ENCODE peak calls at places on chromosomes 16 and 17, in four cellular contexts. One of them, this sample, is unnamed.

GRCh38 chr17:81576621-81577277 is 24.6 kb upstream of the FAAP100 start:
- DNase-seq in naive thymus-derived CD4-positive, alpha-beta T cell: no peak
- DNase-seq in fibroblast of lung: peak; percentile 94
- DNase-seq in mesendoderm: no peak
- DNase-seq in this sample: no peak

GRCh38 chr17:80790021-80790765 is 201.4 kb upstream of the CHMP6 start:
- DNase-seq in fibroblast of lung: peak; percentile 10
- DNase-seq in mesendoderm: no peak
- DNase-seq in naive thymus-derived CD4-positive, alpha-beta T cell: peak; percentile 68
- DNase-seq in this sample: peak; percentile 73

GRCh38 chr16:84084570-84085270 is 32.0 kb downstream of the MBTPS1 start:
- DNase-seq in naive thymus-derived CD4-positive, alpha-beta T cell: peak; percentile 71
- DNase-seq in mesendoderm: peak; percentile 84
- DNase-seq in fibroblast of lung: peak; percentile 55
- DNase-seq in this sample: peak; percentile 86

GRCh38 chr16:89320717-89321501 is 103.4 kb downstream of the ZNF778 start:
- DNase-seq in fibroblast of lung: peak; percentile 75
- DNase-seq in mesendoderm: peak; percentile 67
- DNase-seq in naive thymus-derived CD4-positive, alpha-beta T cell: no peak
- DNase-seq in this sample: no peak

GRCh38 chr17:82828875-82829487 is 10.8 kb downstream of the ZNF750 start:
- DNase-seq in fibroblast of lung: no peak
- DNase-seq in mesendoderm: no peak
- DNase-seq in naive thymus-derived CD4-positive, alpha-beta T cell: no peak
- DNase-seq in this sample: no peak

GRCh38 chr16:12757546-12757945 is 46.1 kb downstream of the CPPED1 start:
- DNase-seq in fibroblast of lung: no peak
- DNase-seq in mesendoderm: no peak
- DNase-seq in naive thymus-derived CD4-positive, alpha-beta T cell: no peak
- DNase-seq in this sample: no peak

GRCh38 chr17:73191443-73192218 is 1.2 kb upstream of the COG1 start:
- DNase-seq in mesendoderm: peak; percentile 92
- DNase-seq in fibroblast of lung: peak; percentile 53
- DNase-seq in naive thymus-derived CD4-positive, alpha-beta T cell: peak; percentile 69
- DNase-seq in this sample: peak; percentile 81

GRCh38 chr17:42422412-42422957 is 571 bp downstream of the CAVIN1 start:
- DNase-seq in naive thymus-derived CD4-positive, alpha-beta T cell: peak; percentile 33
- DNase-seq in fibroblast of lung: peak; percentile 46
- DNase-seq in mesendoderm: peak; percentile 68
- DNase-seq in this sample: no peak

GRCh38 chr17:57337390-57337789 is 81.1 kb downstream of the MSI2 start:
- DNase-seq in naive thymus-derived CD4-positive, alpha-beta T cell: no peak
- DNase-seq in fibroblast of lung: no peak
- DNase-seq in mesendoderm: no peak
- DNase-seq in this sample: no peak

GRCh38 chr17:38654411-38655398 is 20.1 kb downstream of the EPOP start:
- DNase-seq in fibroblast of lung: no peak
- DNase-seq in mesendoderm: no peak
- DNase-seq in naive thymus-derived CD4-positive, alpha-beta T cell: no peak
- DNase-seq in this sample: no peak

GRCh38 chr17:38657824-38658740 is 16.7 kb downstream of the EPOP start:
- DNase-seq in naive thymus-derived CD4-positive, alpha-beta T cell: no peak
- DNase-seq in mesendoderm: no peak
- DNase-seq in fibroblast of lung: no peak
- DNase-seq in this sample: no peak

GRCh38 chr17:38656959-38657823 is 17.6 kb downstream of the EPOP start:
- DNase-seq in mesendoderm: no peak
- DNase-seq in fibroblast of lung: no peak
- DNase-seq in naive thymus-derived CD4-positive, alpha-beta T cell: no peak
- DNase-seq in this sample: no peak

GRCh38 chr17:38658741-38659345 is 15.9 kb downstream of the EPOP start:
- DNase-seq in fibroblast of lung: no peak
- DNase-seq in mesendoderm: no peak
- DNase-seq in naive thymus-derived CD4-positive, alpha-beta T cell: no peak
- DNase-seq in this sample: peak; percentile 46

GRCh38 chr17:38653679-38654078 is 21.1 kb downstream of the EPOP start:
- DNase-seq in mesendoderm: no peak
- DNase-seq in naive thymus-derived CD4-positive, alpha-beta T cell: no peak
- DNase-seq in fibroblast of lung: no peak
- DNase-seq in this sample: no peak
- H3K4me3 ChIP-seq in mesendoderm: no peak overlapping the region
- H3K4me3 ChIP-seq in naive thymus-derived CD4-positive, alpha-beta T cell: no peak overlapping the region
- H3K4me3 ChIP-seq in fibroblast of lung: no peak overlapping the region
- H3K4me3 ChIP-seq in this sample: no peak overlapping the region

GRCh38 chr17:39674702-39675389 is 6.6 kb downstream of the PNMT start:
- DNase-seq in naive thymus-derived CD4-positive, alpha-beta T cell: no peak
- DNase-seq in mesendoderm: no peak
- DNase-seq in fibroblast of lung: no peak
- DNase-seq in this sample: no peak
- H3K4me3 ChIP-seq in naive thymus-derived CD4-positive, alpha-beta T cell: no peak overlapping the region
- H3K4me3 ChIP-seq in mesendoderm: no peak overlapping the region
- H3K4me3 ChIP-seq in fibroblast of lung: no peak overlapping the region
- H3K4me3 ChIP-seq in this sample: no peak overlapping the region

GRCh38 chr17:66833201-66833600 is 1.7 kb upstream of the CACNG5 start:
- DNase-seq in mesendoderm: no peak
- DNase-seq in naive thymus-derived CD4-positive, alpha-beta T cell: no peak
- DNase-seq in fibroblast of lung: no peak
- DNase-seq in this sample: no peak

GRCh38 chr17:66836063-66837005 is 1.4 kb downstream of the CACNG5 start:
- DNase-seq in mesendoderm: no peak
- DNase-seq in naive thymus-derived CD4-positive, alpha-beta T cell: no peak
- DNase-seq in fibroblast of lung: no peak
- DNase-seq in this sample: no peak

GRCh38 chr17:66835476-66835875 is 559 bp downstream of the CACNG5 start:
- DNase-seq in naive thymus-derived CD4-positive, alpha-beta T cell: no peak
- DNase-seq in fibroblast of lung: no peak
- DNase-seq in mesendoderm: no peak
- DNase-seq in this sample: no peak

GRCh38 chr17:66834919-66835454 is at the start of gene CACNG5:
- DNase-seq in fibroblast of lung: no peak
- DNase-seq in naive thymus-derived CD4-positive, alpha-beta T cell: no peak
- DNase-seq in mesendoderm: peak; percentile 45
- DNase-seq in this sample: no peak

DNA sequence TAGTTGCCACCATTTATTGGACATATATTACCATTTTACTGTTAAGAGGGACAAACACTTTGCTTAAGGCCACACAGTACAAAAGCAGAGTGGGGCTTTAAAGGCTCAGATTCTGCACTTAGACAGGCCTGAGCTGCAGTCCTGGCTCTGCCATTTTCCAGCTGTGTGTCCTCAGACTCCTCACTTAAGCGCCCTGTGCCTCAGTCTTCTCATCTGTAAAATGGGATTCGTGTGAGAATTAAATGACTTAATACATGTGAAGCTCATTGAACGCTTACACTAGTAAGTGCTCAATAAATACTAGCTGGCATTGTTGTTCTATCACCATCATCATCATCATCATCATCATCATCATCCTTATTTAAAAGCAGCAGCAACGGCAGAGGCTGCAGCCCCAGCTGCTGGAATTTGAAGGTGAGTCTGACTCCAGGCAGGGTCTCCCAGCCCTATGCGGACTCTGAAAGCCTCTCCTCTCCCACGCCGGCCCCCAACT is 445 bp upstream of the CACNG5 start:
- DNase-seq in naive thymus-derived CD4-positive, alpha-beta T cell: no peak
- DNase-seq in mesendoderm: no peak
- DNase-seq in fibroblast of lung: no peak
- DNase-seq in this sample: no peak
- H3K4me3 ChIP-seq in naive thymus-derived CD4-positive, alpha-beta T cell: no peak overlapping the region
- H3K4me3 ChIP-seq in mesendoderm: no peak overlapping the region
- H3K4me3 ChIP-seq in fibroblast of lung: no peak overlapping the region
- H3K4me3 ChIP-seq in this sample: no peak overlapping the region

DNA sequence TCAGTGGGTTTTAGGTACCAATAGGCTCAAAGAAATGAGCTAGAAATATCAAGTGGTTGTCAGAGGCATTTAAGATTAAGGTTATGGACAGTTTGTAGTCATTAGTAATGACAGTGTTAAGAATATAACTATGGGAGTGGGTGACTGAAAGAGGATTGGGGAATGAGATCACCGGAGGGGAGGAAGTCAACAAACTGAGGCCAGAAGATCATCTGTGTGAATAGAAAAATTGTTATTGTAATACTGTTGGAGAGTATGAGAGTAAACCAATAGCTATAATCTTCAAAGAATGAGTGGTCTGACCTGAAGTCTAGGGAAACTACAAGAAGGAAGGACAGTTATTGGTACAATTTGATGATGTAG is 197.1 kb downstream of the TANC2 start:
- DNase-seq in naive thymus-derived CD4-positive, alpha-beta T cell: no peak
- DNase-seq in mesendoderm: no peak
- DNase-seq in fibroblast of lung: no peak
- DNase-seq in this sample: no peak
- H3K4me3 ChIP-seq in naive thymus-derived CD4-positive, alpha-beta T cell: no peak overlapping the region
- H3K4me3 ChIP-seq in mesendoderm: no peak overlapping the region
- H3K4me3 ChIP-seq in fibroblast of lung: no peak overlapping the region
- H3K4me3 ChIP-seq in this sample: no peak overlapping the region

DNA sequence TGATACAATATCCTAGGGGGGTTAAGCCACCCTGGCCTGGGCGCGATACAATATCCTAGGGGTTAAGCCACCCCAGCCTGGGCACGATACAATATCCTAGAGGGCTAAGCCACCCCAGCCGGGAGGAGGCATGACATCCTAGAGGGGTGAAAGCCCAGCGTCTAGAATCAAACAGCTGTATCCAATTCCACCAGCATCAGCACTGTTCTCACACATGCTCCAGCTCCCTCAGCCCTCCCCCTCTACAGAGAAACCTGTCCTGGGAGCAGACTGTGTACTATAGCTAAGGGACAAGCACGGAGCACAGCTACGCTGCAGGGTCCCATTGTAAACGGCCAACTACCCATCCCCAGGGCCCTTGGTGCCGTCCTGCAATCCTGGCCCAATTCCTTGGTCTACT is 6.2 kb downstream of the GINS2 start:
- DNase-seq in naive thymus-derived CD4-positive, alpha-beta T cell: no peak
- DNase-seq in mesendoderm: no peak
- DNase-seq in fibroblast of lung: no peak
- DNase-seq in this sample: no peak
- H3K4me3 ChIP-seq in naive thymus-derived CD4-positive, alpha-beta T cell: no peak overlapping the region
- H3K4me3 ChIP-seq in mesendoderm: no peak overlapping the region
- H3K4me3 ChIP-seq in fibroblast of lung: no peak overlapping the region
- H3K4me3 ChIP-seq in this sample: no peak overlapping the region